ENCODE peak calls at places on chromosomes 4 and X, in five cellular contexts. W, E, X, L and J are unnamed samples.

GRCh38 chr4:152221816-152222516 is 313.9 kb downstream of the FBXW7 start:
- DNase-seq in X (no peak), E (no peak), W (no peak), L (no peak), J (no peak)

GRCh38 chrX:65745992-65746391 is 78.5 kb downstream of the MSN start:
- DNase-seq in E (no peak), W (peak; percentile 10), L (no peak), X (no peak), J (no peak)

GRCh38 chr4:127732623-127733199 is 2.5 kb downstream of the SLC25A31 start:
- DNase-seq in L (no peak), E (no peak), X (no peak), W (peak; percentile 73), J (no peak)

GRCh38 chrX:101619336-101619735 is 1.5 kb upstream of the ARMCX6 start:
- DNase-seq in W (peak; percentile 17), L (no peak), X (no peak), E (no peak), J (no peak)

GRCh38 chr4:78616046-78616498 is 64.5 kb downstream of the ANXA3 start:
- DNase-seq in X (no peak), W (peak; percentile 24), E (no peak), L (no peak), J (no peak)

GRCh38 chr4:172813359-172813923 is 355.2 kb upstream of the GALNT7 start:
- DNase-seq in L (no peak), E (no peak), W (no peak), X (no peak), J (no peak)

GRCh38 chr4:74618659-74619058 is 173.7 kb downstream of the AREG start:
- DNase-seq in X (no peak), E (no peak), W (no peak), L (no peak), J (no peak)

GRCh38 chr4:37601527-37601926 is 84.6 kb downstream of the RELL1 start:
- DNase-seq in E (no peak), W (peak; percentile 80), L (no peak), X (no peak), J (no peak)

GRCh38 chr4:95068818-95069478 is 311.2 kb downstream of the BMPR1B start:
- DNase-seq in E (no peak), L (no peak), X (no peak), W (no peak), J (no peak)

GRCh38 chr4:184498598-184498997 is 24.2 kb upstream of the IRF2 start:
- DNase-seq in W (no peak), X (no peak), E (no peak), L (no peak), J (no peak)

GRCh38 chrX:70402721-70403120 is 20.4 kb upstream of the GDPD2 start:
- DNase-seq in X (no peak), E (no peak), L (no peak), W (no peak), J (no peak)

GRCh38 chrX:73647212-73647611 is 84.2 kb downstream of the CHIC1 start:
- DNase-seq in L (no peak), W (no peak), E (no peak), X (no peak), J (no peak)

GRCh38 chrX:17750436-17750835 is 13.1 kb downstream of the SCML1 start:
- DNase-seq in E (no peak), W (no peak), X (no peak), L (no peak), J (no peak)
- TF ChIP-seq CTCF in E (no peak), W (no peak), X (no peak), L (no peak), J (no peak)

DNA sequence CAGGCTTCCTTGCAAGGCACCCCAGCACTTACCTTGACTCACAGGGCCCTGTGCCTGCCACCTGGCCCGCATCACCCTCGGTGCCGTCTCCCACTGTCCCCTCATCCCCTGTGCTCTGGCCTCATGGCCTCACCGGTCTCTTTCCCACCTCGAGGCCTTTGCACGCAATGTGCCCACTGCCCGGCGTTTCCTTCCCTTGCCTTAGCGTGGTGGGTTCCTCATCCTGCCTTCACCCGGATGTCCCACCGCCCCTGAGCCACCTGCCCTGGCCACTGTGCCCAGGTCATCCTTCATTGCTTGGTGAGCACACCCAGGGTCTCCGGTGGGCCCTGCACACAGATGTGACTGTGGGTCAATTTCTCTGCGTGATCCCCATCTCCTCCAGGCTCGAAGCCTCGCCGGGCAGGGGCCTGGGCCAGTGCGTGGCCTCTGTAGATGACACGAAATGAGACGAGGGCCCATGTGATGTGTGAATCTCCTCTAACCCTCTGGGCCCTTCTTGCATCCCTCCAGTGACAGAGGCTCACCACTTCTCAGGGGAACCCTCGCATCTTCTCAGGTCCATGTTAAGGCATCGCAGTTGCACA is 4.6 kb downstream of the HTRA3 start:
- DNase-seq in L (peak; percentile 58), X (peak; percentile 8), E (no peak), W (no peak), J (no peak)
- TF ChIP-seq CTCF in L (no peak), X (no peak), E (no peak), W (no peak), J (no peak)

DNA sequence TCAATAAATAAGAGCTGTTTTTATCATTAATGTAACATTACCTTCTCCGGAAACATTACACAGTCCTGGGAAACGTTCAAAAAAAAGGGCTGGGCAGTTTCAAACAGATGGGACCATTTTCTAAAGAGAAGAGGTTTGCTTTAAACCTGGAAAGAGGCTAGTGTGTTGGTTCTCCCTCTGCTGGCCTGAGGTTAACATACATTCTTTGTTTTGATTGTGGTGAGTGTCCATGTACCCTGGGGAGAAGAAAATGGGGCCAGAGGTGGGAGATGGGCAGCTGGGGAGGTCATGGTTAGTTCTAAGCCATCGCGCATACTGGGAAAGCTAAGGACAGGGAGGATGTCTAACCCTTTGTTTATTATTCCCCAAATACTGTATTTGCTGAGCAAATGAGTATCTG is 194.7 kb downstream of the CPEB2 start:
- DNase-seq in L (no peak), E (no peak), X (no peak), W (peak; percentile 51), J (no peak)
- TF ChIP-seq CTCF in L (no peak), E (no peak), X (no peak), W (peak; percentile 52), J (no peak)

GRCh38 chrX:19514791-19515614 is at the start of gene MAP3K15:
- DNase-seq in L (peak; percentile 82), X (peak; percentile 52), W (no peak), E (no peak), J (peak; percentile 13)
- TF ChIP-seq CTCF in L (no peak), X (no peak), W (no peak), E (no peak), J (no peak)

GRCh38 chr4:112418092-112418491 is 97.9 kb downstream of the NEUROG2 start:
- DNase-seq in L (no peak), X (no peak), W (no peak), E (no peak), J (no peak)
- TF ChIP-seq CTCF in L (no peak), X (no peak), W (no peak), E (no peak), J (no peak)

DNA sequence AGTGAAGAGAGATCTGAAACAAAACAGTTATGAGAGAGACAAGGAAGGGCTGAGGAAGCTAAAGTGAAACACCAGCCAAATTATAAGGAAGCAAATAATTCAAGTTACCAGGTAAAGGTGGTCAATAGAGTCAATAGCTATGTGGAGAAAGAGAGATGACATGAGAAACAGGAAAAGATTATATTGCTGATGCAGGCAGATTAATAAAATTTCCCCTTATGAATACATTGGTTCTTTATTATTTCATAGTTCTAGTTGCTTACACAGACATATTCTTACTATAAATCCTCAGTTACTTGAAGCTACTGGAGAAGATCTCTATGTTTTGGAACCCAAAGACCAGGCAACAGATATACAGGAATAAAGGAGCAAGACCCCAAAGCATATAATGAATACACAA is 273.7 kb upstream of the CTSO start:
- DNase-seq in W (no peak), X (no peak), L (no peak), E (no peak), J (no peak)
- TF ChIP-seq CTCF in W (no peak), X (no peak), L (no peak), E (no peak), J (no peak)

DNA sequence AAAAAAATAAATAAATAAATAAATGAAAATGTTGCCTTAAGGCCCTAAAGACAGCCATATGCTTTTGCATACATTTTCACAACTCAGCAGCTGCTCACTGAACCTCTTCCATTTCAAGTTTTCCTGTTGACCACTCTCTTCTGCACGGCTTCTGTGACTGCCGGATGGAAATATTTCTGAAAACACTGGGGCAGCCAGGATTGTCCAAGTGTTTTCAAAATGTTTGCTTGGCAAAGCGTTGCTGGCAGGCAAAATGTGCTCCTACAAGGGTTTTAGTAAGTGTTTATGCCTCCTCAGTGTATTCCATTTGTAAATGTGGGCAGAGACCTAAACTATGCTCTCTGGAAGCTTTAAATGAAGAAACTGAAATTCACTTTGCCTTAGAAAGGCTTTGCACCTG is 208.1 kb upstream of the IL1RAPL1 start:
- DNase-seq in E (no peak), L (no peak), X (no peak), W (no peak), J (no peak)
- TF ChIP-seq CTCF in E (no peak), L (no peak), X (no peak), W (no peak), J (no peak)

DNA sequence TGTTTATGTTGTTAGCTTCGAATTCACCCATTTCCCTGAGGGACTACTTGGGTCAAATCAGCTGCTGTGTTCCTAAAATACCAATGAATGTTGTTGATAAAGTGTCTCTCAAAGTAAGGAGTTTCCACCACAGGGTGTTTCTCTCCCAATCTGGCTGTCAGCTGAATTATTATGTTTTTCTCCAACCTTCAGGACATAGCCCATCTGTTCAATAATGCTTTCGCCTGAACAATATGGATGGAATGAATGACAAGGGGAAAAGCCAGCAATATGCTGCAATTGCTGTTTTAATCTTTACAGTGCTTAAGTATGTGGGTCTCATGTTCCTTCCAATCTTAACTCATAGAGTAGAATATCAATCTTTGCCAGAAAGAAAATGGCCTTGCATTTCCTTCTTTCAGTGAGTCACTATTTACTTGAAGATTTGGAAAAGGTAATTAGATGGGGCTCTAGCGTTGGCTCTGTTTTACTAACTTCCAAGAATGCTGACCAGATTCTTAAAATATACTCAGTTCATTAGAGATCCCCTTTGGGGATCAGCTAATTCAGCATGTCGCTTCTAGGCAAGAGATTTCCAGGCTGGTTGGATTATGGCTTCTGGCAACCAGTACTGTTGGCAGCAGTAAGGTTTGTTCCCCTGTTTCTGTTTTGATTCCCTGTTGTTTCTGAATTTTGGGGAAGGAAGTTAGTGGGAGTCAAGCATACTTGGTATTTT is 410.5 kb downstream of the PPP3CA start:
- DNase-seq in L (no peak), E (no peak), W (no peak), X (no peak), J (no peak)
- TF ChIP-seq CTCF in L (no peak), E (no peak), W (no peak), X (no peak), J (no peak)

GRCh38 chr4:25180524-25181131 is 20.4 kb upstream of the SEPSECS start:
- DNase-seq in X (no peak), L (no peak), W (peak; percentile 56), E (no peak), J (no peak)
- TF ChIP-seq CTCF in X (peak; percentile 37), L (peak; percentile 57), W (peak; percentile 69), E (peak; percentile 71), J (no peak)